ENCODE peak calls at places on chromosomes 1 and 21, in nine cellular contexts. S, D, O, L, G, V, B, W and T are unnamed samples.

GRCh38 chr1:17903386-17903785 is 148.3 kb downstream of the ACTL8 start:
- DNase-seq in W (no peak), V (no peak), B (no peak), S (no peak), L (no peak), O (no peak), D (no peak), G (no peak), T (no peak)

GRCh38 chr1:91582431-91582921 is 81.8 kb downstream of the CDC7 start:
- DNase-seq in O (no peak), D (no peak), S (peak), V (peak), G (no peak), B (no peak), L (no peak), W (no peak), T (no peak)

GRCh38 chr1:24141311-24141997 is 1.5 kb downstream of the IL22RA1 start:
- DNase-seq in W (no peak), S (no peak), V (no peak), L (no peak), D (no peak), O (no peak), G (no peak), B (no peak), T (no peak)

GRCh38 chr1:84613026-84613425 is 38.8 kb upstream of the CTBS start:
- DNase-seq in V (no peak), D (no peak), O (no peak), L (no peak), S (peak), G (no peak), B (no peak), W (no peak), T (no peak)

GRCh38 chr1:24112381-24113169 is 640 bp upstream of the MYOM3 start:
- DNase-seq in B (peak), D (peak), S (peak), L (peak), V (peak), W (peak), O (peak), G (no peak), T (no peak)

GRCh38 chr21:44092201-44092600 is 15.0 kb upstream of the PWP2 start:
- DNase-seq in B (no peak), V (no peak), L (no peak), D (no peak), G (no peak), W (no peak), O (no peak), S (no peak), T (no peak)

GRCh38 chr21:41891132-41891531 is 12.0 kb upstream of the PRDM15 start:
- DNase-seq in D (no peak), S (no peak), B (no peak), V (no peak), L (no peak), G (no peak), W (no peak), O (no peak), T (no peak)

GRCh38 chr1:21775985-21776562 is 6.9 kb downstream of the USP48 start:
- DNase-seq in O (peak), W (no peak), L (no peak), B (no peak), G (no peak), D (no peak), S (peak), V (peak), T (no peak)

GRCh38 chr1:146039844-146040194 is 18.3 kb upstream of the HJV start:
- DNase-seq in L (no peak), W (no peak), O (no peak), V (peak), S (no peak), D (no peak), B (no peak), G (no peak), T (no peak)

GRCh38 chr1:81213279-81213678 is 587.5 kb upstream of the ADGRL2 start:
- DNase-seq in L (no peak), W (no peak), D (no peak), S (no peak), B (no peak), O (no peak), V (no peak), G (no peak), T (no peak)

GRCh38 chr21:16169102-16169511 is 439.3 kb downstream of the USP25 start:
- DNase-seq in O (no peak), V (peak), S (peak), D (no peak), L (no peak), W (no peak), G (no peak), B (no peak), T (no peak)

GRCh38 chr1:25649041-25649440 is 32.5 kb downstream of the MAN1C1 start:
- DNase-seq in B (no peak), W (no peak), G (no peak), S (no peak), D (no peak), L (no peak), V (no peak), O (no peak), T (no peak)

GRCh38 chr1:102724741-102725140 is 383.6 kb downstream of the COL11A1 start:
- DNase-seq in O (no peak), W (no peak), V (no peak), B (no peak), D (no peak), G (no peak), L (no peak), S (no peak), T (no peak)

GRCh38 chr21:44972821-44973220 is 33.0 kb downstream of the SLX9 start:
- DNase-seq in L (no peak), S (peak), V (peak), G (no peak), D (no peak), B (no peak), O (no peak), W (no peak), T (no peak)

GRCh38 chr1:203548917-203549708 is 55.2 kb downstream of the OPTC start:
- DNase-seq in O (no peak), G (no peak), V (no peak), L (no peak), D (no peak), B (no peak), S (peak), W (no peak), T (peak)

GRCh38 chr1:212062832-212063438 is 27.4 kb downstream of the DTL start:
- DNase-seq in S (peak), L (peak), W (no peak), O (peak), D (no peak), G (no peak), V (peak), B (no peak), T (no peak)

GRCh38 chr21:16908087-16908486 is 604.8 kb upstream of the CXADR start:
- DNase-seq in V (no peak), B (no peak), G (no peak), S (peak), L (no peak), W (no peak), D (no peak), O (no peak), T (no peak)

GRCh38 chr1:228109962-228110488 is 926 bp upstream of the MRPL55 start:
- DNase-seq in G (no peak), V (peak), B (no peak), S (no peak), L (no peak), O (no peak), D (no peak), W (no peak), T (no peak)

GRCh38 chr21:29549614-29550013 is 250.9 kb downstream of the BACH1 start:
- DNase-seq in D (no peak), B (no peak), G (no peak), L (no peak), S (no peak), O (no peak), W (no peak), V (no peak), T (no peak)

GRCh38 chr21:17427831-17428483 is 84.9 kb upstream of the CXADR start:
- DNase-seq in B (no peak), V (no peak), D (no peak), O (no peak), W (no peak), S (no peak), L (no peak), G (no peak), T (no peak)

GRCh38 chr1:5994713-5995621 is 2.7 kb upstream of the NPHP4 start:
- DNase-seq in D (peak), V (no peak), O (no peak), L (no peak), W (peak), G (no peak), S (no peak), B (peak), T (no peak)

GRCh38 chr1:111720977-111721670 is 18.1 kb downstream of the INKA2 start:
- DNase-seq in B (no peak), D (no peak), W (no peak), O (no peak), V (no peak), S (peak), G (no peak), L (no peak), T (no peak)

GRCh38 chr1:9655127-9655723 is 3.7 kb downstream of the PIK3CD start:
- DNase-seq in G (no peak), L (no peak), O (no peak), D (peak), W (no peak), B (peak), V (no peak), S (no peak), T (no peak)

GRCh38 chr1:81547261-81547911 is 253.3 kb upstream of the ADGRL2 start:
- DNase-seq in G (no peak), B (no peak), D (no peak), S (no peak), L (no peak), V (no peak), W (no peak), O (no peak), T (peak)

GRCh38 chr1:56525463-56526155 is 53.8 kb downstream of the PLPP3 start:
- DNase-seq in S (peak), B (no peak), V (peak), D (peak), L (no peak), O (no peak), W (peak), G (no peak), T (no peak)

GRCh38 chr1:39933956-39934941 is 20.7 kb upstream of the MFSD2A start:
- DNase-seq in L (no peak), B (no peak), V (peak), W (peak), O (peak), D (no peak), G (no peak), S (peak), T (no peak)

GRCh38 chr1:157803851-157804250 is 16.1 kb downstream of the FCRL1 start:
- DNase-seq in B (no peak), D (no peak), O (no peak), V (no peak), W (no peak), G (no peak), S (no peak), L (no peak), T (no peak)

GRCh38 chr1:27392778-27393635 is 585 bp downstream of the GPR3 start:
- DNase-seq in G (no peak), B (no peak), S (no peak), L (no peak), D (no peak), W (no peak), V (no peak), O (no peak), T (no peak)

GRCh38 chr21:34336756-34337391 is 26.9 kb upstream of the KCNE2 start:
- DNase-seq in O (no peak), D (no peak), S (no peak), V (peak), B (no peak), W (no peak), L (peak), G (no peak), T (no peak)

GRCh38 chr1:214537219-214537618 is 14.2 kb downstream of the PTPN14 start:
- DNase-seq in S (peak), B (no peak), D (no peak), W (no peak), O (no peak), L (peak), V (peak), G (no peak), T (no peak)

GRCh38 chr1:31696246-31696645 is 7.6 kb downstream of the COL16A1 start:
- DNase-seq in G (no peak), V (no peak), L (peak), B (no peak), O (no peak), D (no peak), S (no peak), W (no peak), T (no peak)